ENCODE peak calls at places on chromosomes 4 and X, in nine cellular contexts. C is psoas muscle; F is progenitor cell of endocrine pancreas; Z is dorsolateral prefrontal cortex; V is fibroblast of mammary gland; L is CD4-positive, alpha-beta T cell; E is astrocyte; H is AG10803; I is epithelial cell of esophagus. B is an unnamed sample.

GRCh38 chrX:103615781-103616180 is 8.0 kb downstream of the TCEAL3 start:
- DNase-seq in V (peak), L (no peak), H (no peak), Z (no peak), I (no peak), C (no peak), F (no peak), E (no peak), B (no peak)

GRCh38 chrX:134898450-134898849 is 92.3 kb upstream of the SMIM10 start:
- DNase-seq in H (no peak), F (no peak), Z (no peak), I (no peak), V (peak), L (no peak), C (no peak), E (no peak), B (no peak)

GRCh38 chr4:24915121-24915922 is 2.5 kb upstream of the CCDC149 start:
- DNase-seq in F (no peak), L (no peak), H (no peak), V (no peak), E (no peak), I (peak), C (no peak), Z (no peak), B (no peak)

GRCh38 chr4:129138762-129139496 is 43.0 kb downstream of the C4orf33 start:
- DNase-seq in V (no peak), I (peak), L (no peak), E (no peak), F (no peak), C (no peak), Z (no peak), H (no peak), B (no peak)

GRCh38 chrX:1385824-1386223 is 6.1 kb downstream of the SLC25A6 start:
- DNase-seq in F (no peak), L (no peak), C (no peak), I (no peak), V (no peak), H (no peak), Z (peak), E (no peak), B (no peak)

GRCh38 chr4:184473515-184474260 is 662 bp downstream of the IRF2 start:
- DNase-seq in F (peak), E (peak), Z (no peak), C (peak), I (peak), L (peak), V (peak), H (peak), B (no peak)

GRCh38 chr4:137274404-137274803 is 257.9 kb downstream of the PCDH18 start:
- DNase-seq in E (peak), I (no peak), Z (no peak), H (no peak), L (no peak), C (no peak), V (peak), F (no peak), B (no peak)

GRCh38 chr4:133320576-133321170 is 171.6 kb downstream of the PCDH10 start:
- DNase-seq in E (peak), H (no peak), C (no peak), Z (no peak), I (peak), V (peak), L (no peak), F (no peak), B (no peak)

GRCh38 chrX:40628506-40628905 is 5.3 kb downstream of the MPC1L start:
- DNase-seq in C (no peak), H (peak), V (no peak), I (no peak), E (no peak), F (no peak), L (no peak), Z (no peak), B (no peak)

GRCh38 chrX:30835373-30835772 is 53.7 kb downstream of the TAB3 start:
- DNase-seq in I (no peak), F (no peak), H (no peak), Z (no peak), C (no peak), V (no peak), E (no peak), L (no peak), B (no peak)

GRCh38 chrX:28549839-28550238 is 37.4 kb upstream of the IL1RAPL1 start:
- DNase-seq in L (no peak), H (no peak), Z (no peak), C (no peak), V (no peak), F (no peak), E (no peak), I (peak), B (no peak)

GRCh38 chr4:2072971-2073807 is 14.1 kb downstream of the NAT8L start:
- DNase-seq in C (no peak), L (no peak), V (no peak), E (no peak), F (no peak), I (no peak), Z (no peak), H (no peak), B (peak)

GRCh38 chr4:59518005-59518823 is 1681.9 kb upstream of the ADGRL3 start:
- DNase-seq in V (no peak), H (no peak), I (no peak), C (no peak), L (no peak), F (no peak), Z (no peak), E (no peak), B (peak)

GRCh38 chr4:53055274-53055673 is 193.2 kb downstream of the RASL11B start:
- DNase-seq in Z (no peak), C (no peak), H (peak), F (no peak), V (peak), E (peak), I (peak), L (no peak), B (no peak)

GRCh38 chr4:155679343-155679742 is 12.7 kb downstream of the GUCY1A1 start:
- DNase-seq in H (no peak), L (no peak), Z (no peak), C (no peak), F (no peak), E (no peak), V (peak), I (peak), B (no peak)

GRCh38 chrX:36583674-36584073 is 424.5 kb upstream of the FAM47C start:
- DNase-seq in Z (no peak), F (no peak), V (no peak), E (no peak), I (peak), C (no peak), L (no peak), H (no peak), B (no peak)

GRCh38 chr4:188903995-188904394 is 764.8 kb downstream of the TRIML1 start:
- DNase-seq in F (no peak), H (no peak), Z (no peak), E (no peak), C (no peak), I (no peak), L (no peak), V (peak), B (no peak)

GRCh38 chrX:17922303-17922702 is 61.2 kb upstream of the RAI2 start:
- DNase-seq in E (no peak), I (no peak), H (no peak), L (no peak), F (no peak), C (no peak), Z (no peak), V (no peak), B (no peak)

GRCh38 chrX:130083107-130083490 is 27.2 kb downstream of the ELF4 start:
- DNase-seq in Z (no peak), V (no peak), F (no peak), H (no peak), I (no peak), E (no peak), L (no peak), C (no peak), B (no peak)

DNA sequence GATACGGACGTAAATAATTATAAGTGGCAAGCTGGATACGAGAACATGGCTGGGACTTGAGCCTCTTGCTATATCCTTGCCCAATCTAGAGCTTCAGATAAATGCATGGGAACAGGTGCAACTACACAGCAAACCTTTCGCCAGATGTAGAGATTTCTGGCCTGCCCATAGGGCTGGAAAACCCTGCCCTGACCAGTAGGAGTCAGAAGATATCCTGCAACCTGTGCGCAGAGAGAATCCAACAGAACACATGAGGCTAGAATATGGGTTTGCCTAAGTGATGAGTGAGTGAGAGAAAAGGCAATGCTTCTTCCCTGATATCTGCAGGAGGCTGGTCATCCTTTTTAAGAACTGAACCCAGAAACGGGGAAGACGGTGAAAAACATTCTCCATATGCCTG is 805.3 kb upstream of the TENM3 start:
- DNase-seq in Z (no peak), E (no peak), L (no peak), C (no peak), I (no peak), H (no peak), F (no peak), V (no peak), B (no peak)
- TF ChIP-seq CTCF in Z (no peak), E (no peak), L (no peak), C (no peak), I (no peak), H (no peak), F (no peak), V (no peak), B (no peak)

DNA sequence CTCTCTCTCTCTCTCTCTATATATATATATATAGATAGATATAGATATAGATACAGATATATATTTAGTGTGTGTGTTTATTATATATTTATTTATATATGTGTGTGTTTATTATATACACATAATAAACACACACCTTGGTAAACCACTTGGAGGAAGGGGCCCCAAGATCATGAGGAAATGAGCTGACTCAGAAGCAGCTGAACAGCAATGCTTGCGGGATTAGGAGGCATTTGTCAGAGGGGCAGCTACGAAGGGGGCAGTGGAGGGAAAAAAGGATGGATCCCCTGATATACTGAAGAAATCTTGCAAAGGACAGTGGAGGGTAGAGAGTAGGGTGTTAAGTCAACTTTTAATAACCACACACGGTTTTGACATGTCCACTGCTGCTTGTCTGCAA is 120.0 kb upstream of the SORBS2 start:
- DNase-seq in Z (no peak), H (no peak), L (no peak), C (no peak), E (no peak), F (no peak), V (peak), I (no peak), B (no peak)
- TF ChIP-seq CTCF in Z (no peak), H (no peak), L (no peak), C (no peak), E (no peak), F (no peak), V (no peak), I (no peak), B (no peak)

DNA sequence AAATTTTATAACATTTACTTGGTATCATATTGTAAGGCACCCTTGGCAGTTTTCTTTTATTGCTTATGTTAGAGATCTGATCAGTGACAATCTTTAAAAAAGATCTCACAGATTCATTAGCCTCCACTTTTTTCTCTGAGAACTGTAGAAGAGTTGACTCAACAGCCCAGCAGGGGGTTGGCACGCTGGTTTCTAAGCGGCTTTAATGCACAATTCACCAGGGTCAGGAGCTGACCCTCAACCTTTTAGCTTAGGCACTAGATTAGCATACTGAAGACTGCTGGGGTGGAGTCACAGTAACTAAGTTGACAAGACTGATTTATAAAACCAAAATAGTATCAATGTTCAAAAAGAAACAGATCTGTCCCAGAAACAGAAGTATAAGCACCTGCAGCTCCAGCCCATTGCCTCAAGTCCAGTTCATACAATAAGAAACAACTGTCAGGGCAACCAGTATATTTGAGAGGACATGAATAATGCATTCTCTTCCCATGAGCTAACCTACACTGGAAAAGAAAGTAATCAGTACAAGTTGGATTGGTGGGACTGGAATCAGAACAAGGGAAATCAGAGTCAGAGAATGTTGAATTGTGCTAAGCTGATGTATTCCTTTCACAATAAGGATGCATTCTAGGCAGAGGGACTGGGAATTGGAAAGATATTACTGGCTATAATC is 77.6 kb downstream of the PDE5A start:
- DNase-seq in E (peak), V (peak), Z (no peak), H (peak), I (peak), F (no peak), C (no peak), L (no peak), B (no peak)
- TF ChIP-seq CTCF in E (no peak), V (no peak), Z (no peak), H (no peak), I (no peak), F (no peak), C (no peak), L (no peak), B (no peak)

DNA sequence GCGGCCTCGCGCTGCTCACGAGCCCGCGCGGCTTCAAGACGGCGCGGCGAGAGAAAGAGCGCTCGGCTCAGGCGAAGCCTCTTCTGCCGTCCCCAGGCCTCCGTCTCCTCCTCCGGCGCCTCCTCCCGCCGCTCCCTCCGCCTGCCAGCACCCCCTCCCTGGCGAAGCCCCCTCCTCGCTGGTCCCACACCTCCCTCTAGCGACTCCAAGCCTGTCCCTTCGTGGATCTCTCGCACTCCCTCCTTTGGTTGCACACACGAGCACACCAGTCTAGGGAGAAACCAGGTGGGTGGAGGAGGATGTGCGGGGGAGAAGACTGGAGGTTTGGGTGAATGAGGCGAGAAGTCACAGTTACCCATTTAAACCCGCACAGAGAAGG is at the start of gene CAMK2D:
- DNase-seq in C (peak), H (peak), F (peak), E (peak), V (peak), I (peak), Z (peak), L (peak), B (peak)
- TF ChIP-seq CTCF in C (peak), H (peak), F (peak), E (peak), V (peak), I (peak), Z (peak), L (peak), B (no peak)

DNA sequence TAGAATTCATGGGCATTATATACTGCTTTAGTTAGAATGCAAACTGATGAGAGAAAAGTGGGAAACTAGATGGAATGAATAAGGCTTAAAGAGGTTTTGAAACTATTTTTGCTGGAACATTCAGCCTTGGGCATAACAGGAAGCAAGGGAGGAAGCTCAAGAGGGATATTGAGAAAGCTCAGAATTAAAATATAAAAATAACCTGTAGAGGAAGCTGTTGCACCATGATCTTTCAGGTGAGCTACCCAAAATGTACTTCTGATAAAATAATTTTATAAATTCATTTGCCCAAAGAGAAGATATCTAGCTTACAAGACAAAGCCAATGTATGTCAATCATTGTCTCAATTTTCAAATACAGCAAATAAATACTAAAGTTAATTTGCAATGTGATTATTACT is 11.3 kb downstream of the GC start:
- DNase-seq in F (no peak), E (no peak), V (no peak), I (peak), Z (no peak), L (no peak), H (no peak), C (no peak), B (no peak)
- TF ChIP-seq CTCF in F (peak), E (no peak), V (no peak), I (peak), Z (no peak), L (no peak), H (no peak), C (no peak), B (no peak)

GRCh38 chrX:108313662-108314061 is 124.6 kb downstream of the COL4A6 start:
- DNase-seq in Z (no peak), I (peak), F (no peak), L (no peak), V (peak), C (no peak), E (peak), H (no peak), B (no peak)
- TF ChIP-seq CTCF in Z (no peak), I (no peak), F (no peak), L (no peak), V (no peak), C (no peak), E (no peak), H (no peak), B (no peak)